ENCODE peak calls at places on chromosomes 5 and 9, in seven cellular contexts. One of them, this sample, is unnamed.

GRCh38 chr5:82365026-82365425 is 86.9 kb upstream of the RPS23 start:
- DNase-seq in Right ventricle myocardium inferior: no peak
- DNase-seq in stimulated activated CD8-positive, alpha-beta memory T cell treated with anti-CD3 and anti-CD28 coated beads, Interleukin-7, amount 100 ng/mL, for 1 hour: no peak
- DNase-seq in GOT3: no peak
- DNase-seq in HFFc6: no peak
- DNase-seq in T-helper 1 cell: no peak
- DNase-seq in activated T-cell treated with anti-CD3 and anti-CD28 coated beads for 1 hour: no peak
- DNase-seq in this sample: no peak

GRCh38 chr9:38243993-38244392 is 148.5 kb upstream of the ALDH1B1 start:
- DNase-seq in T-helper 1 cell: no peak
- DNase-seq in GOT3: no peak
- DNase-seq in activated T-cell treated with anti-CD3 and anti-CD28 coated beads for 1 hour: no peak
- DNase-seq in HFFc6: no peak
- DNase-seq in Right ventricle myocardium inferior: no peak
- DNase-seq in stimulated activated CD8-positive, alpha-beta memory T cell treated with anti-CD3 and anti-CD28 coated beads, Interleukin-7, amount 100 ng/mL, for 1 hour: no peak
- DNase-seq in this sample: no peak

GRCh38 chr5:31220968-31221367 is 27.5 kb downstream of the CDH6 start:
- DNase-seq in HFFc6: no peak
- DNase-seq in activated T-cell treated with anti-CD3 and anti-CD28 coated beads for 1 hour: no peak
- DNase-seq in GOT3: no peak
- DNase-seq in stimulated activated CD8-positive, alpha-beta memory T cell treated with anti-CD3 and anti-CD28 coated beads, Interleukin-7, amount 100 ng/mL, for 1 hour: no peak
- DNase-seq in Right ventricle myocardium inferior: no peak
- DNase-seq in T-helper 1 cell: no peak
- DNase-seq in this sample: no peak

GRCh38 chr9:98108540-98109031 is 10.4 kb downstream of the TRIM14 start:
- DNase-seq in GOT3: no peak
- DNase-seq in HFFc6: no peak
- DNase-seq in stimulated activated CD8-positive, alpha-beta memory T cell treated with anti-CD3 and anti-CD28 coated beads, Interleukin-7, amount 100 ng/mL, for 1 hour: no peak
- DNase-seq in activated T-cell treated with anti-CD3 and anti-CD28 coated beads for 1 hour: no peak
- DNase-seq in T-helper 1 cell: peak
- DNase-seq in Right ventricle myocardium inferior: no peak
- DNase-seq in this sample: no peak

GRCh38 chr5:134975078-134975715 is 7.5 kb downstream of the CATSPER3 start:
- DNase-seq in Right ventricle myocardium inferior: no peak
- DNase-seq in stimulated activated CD8-positive, alpha-beta memory T cell treated with anti-CD3 and anti-CD28 coated beads, Interleukin-7, amount 100 ng/mL, for 1 hour: no peak
- DNase-seq in T-helper 1 cell: no peak
- DNase-seq in HFFc6: no peak
- DNase-seq in activated T-cell treated with anti-CD3 and anti-CD28 coated beads for 1 hour: no peak
- DNase-seq in GOT3: no peak
- DNase-seq in this sample: no peak

GRCh38 chr9:90124961-90125360 is 517.7 kb downstream of the DIRAS2 start:
- DNase-seq in activated T-cell treated with anti-CD3 and anti-CD28 coated beads for 1 hour: no peak
- DNase-seq in Right ventricle myocardium inferior: no peak
- DNase-seq in T-helper 1 cell: no peak
- DNase-seq in HFFc6: no peak
- DNase-seq in stimulated activated CD8-positive, alpha-beta memory T cell treated with anti-CD3 and anti-CD28 coated beads, Interleukin-7, amount 100 ng/mL, for 1 hour: no peak
- DNase-seq in GOT3: no peak
- DNase-seq in this sample: no peak

GRCh38 chr9:133604214-133604613 is 5.0 kb downstream of the FAM163B start:
- DNase-seq in activated T-cell treated with anti-CD3 and anti-CD28 coated beads for 1 hour: peak
- DNase-seq in HFFc6: no peak
- DNase-seq in stimulated activated CD8-positive, alpha-beta memory T cell treated with anti-CD3 and anti-CD28 coated beads, Interleukin-7, amount 100 ng/mL, for 1 hour: peak
- DNase-seq in GOT3: no peak
- DNase-seq in T-helper 1 cell: no peak
- DNase-seq in Right ventricle myocardium inferior: peak
- DNase-seq in this sample: no peak

GRCh38 chr5:17279487-17279886 is 62.1 kb downstream of the BASP1 start:
- DNase-seq in GOT3: no peak
- DNase-seq in T-helper 1 cell: no peak
- DNase-seq in stimulated activated CD8-positive, alpha-beta memory T cell treated with anti-CD3 and anti-CD28 coated beads, Interleukin-7, amount 100 ng/mL, for 1 hour: no peak
- DNase-seq in activated T-cell treated with anti-CD3 and anti-CD28 coated beads for 1 hour: no peak
- DNase-seq in Right ventricle myocardium inferior: no peak
- DNase-seq in HFFc6: no peak
- DNase-seq in this sample: no peak

GRCh38 chr9:122186301-122186700 is 26.6 kb downstream of the MORN5 start:
- DNase-seq in stimulated activated CD8-positive, alpha-beta memory T cell treated with anti-CD3 and anti-CD28 coated beads, Interleukin-7, amount 100 ng/mL, for 1 hour: no peak
- DNase-seq in GOT3: no peak
- DNase-seq in Right ventricle myocardium inferior: no peak
- DNase-seq in T-helper 1 cell: no peak
- DNase-seq in HFFc6: no peak
- DNase-seq in activated T-cell treated with anti-CD3 and anti-CD28 coated beads for 1 hour: no peak
- DNase-seq in this sample: no peak

GRCh38 chr5:166845044-166845443 is 1446.4 kb upstream of the WWC1 start:
- DNase-seq in stimulated activated CD8-positive, alpha-beta memory T cell treated with anti-CD3 and anti-CD28 coated beads, Interleukin-7, amount 100 ng/mL, for 1 hour: no peak
- DNase-seq in T-helper 1 cell: no peak
- DNase-seq in GOT3: no peak
- DNase-seq in HFFc6: no peak
- DNase-seq in activated T-cell treated with anti-CD3 and anti-CD28 coated beads for 1 hour: no peak
- DNase-seq in Right ventricle myocardium inferior: no peak
- DNase-seq in this sample: no peak

GRCh38 chr5:82421119-82421518 is 143.0 kb upstream of the RPS23 start:
- DNase-seq in Right ventricle myocardium inferior: no peak
- DNase-seq in stimulated activated CD8-positive, alpha-beta memory T cell treated with anti-CD3 and anti-CD28 coated beads, Interleukin-7, amount 100 ng/mL, for 1 hour: no peak
- DNase-seq in activated T-cell treated with anti-CD3 and anti-CD28 coated beads for 1 hour: no peak
- DNase-seq in HFFc6: peak
- DNase-seq in T-helper 1 cell: no peak
- DNase-seq in GOT3: no peak
- DNase-seq in this sample: no peak

GRCh38 chr5:16644301-16644889 is 27.6 kb upstream of the RETREG1 start:
- DNase-seq in GOT3: no peak
- DNase-seq in stimulated activated CD8-positive, alpha-beta memory T cell treated with anti-CD3 and anti-CD28 coated beads, Interleukin-7, amount 100 ng/mL, for 1 hour: no peak
- DNase-seq in Right ventricle myocardium inferior: no peak
- DNase-seq in activated T-cell treated with anti-CD3 and anti-CD28 coated beads for 1 hour: no peak
- DNase-seq in HFFc6: no peak
- DNase-seq in T-helper 1 cell: no peak
- DNase-seq in this sample: no peak

GRCh38 chr9:68685213-68685612 is 19.8 kb upstream of the PIP5K1B start:
- DNase-seq in HFFc6: no peak
- DNase-seq in Right ventricle myocardium inferior: no peak
- DNase-seq in activated T-cell treated with anti-CD3 and anti-CD28 coated beads for 1 hour: no peak
- DNase-seq in stimulated activated CD8-positive, alpha-beta memory T cell treated with anti-CD3 and anti-CD28 coated beads, Interleukin-7, amount 100 ng/mL, for 1 hour: no peak
- DNase-seq in T-helper 1 cell: no peak
- DNase-seq in GOT3: no peak
- DNase-seq in this sample: no peak

GRCh38 chr5:25334288-25334790 is 689.6 kb upstream of the CDH10 start:
- DNase-seq in activated T-cell treated with anti-CD3 and anti-CD28 coated beads for 1 hour: no peak
- DNase-seq in GOT3: no peak
- DNase-seq in HFFc6: no peak
- DNase-seq in T-helper 1 cell: no peak
- DNase-seq in Right ventricle myocardium inferior: no peak
- DNase-seq in stimulated activated CD8-positive, alpha-beta memory T cell treated with anti-CD3 and anti-CD28 coated beads, Interleukin-7, amount 100 ng/mL, for 1 hour: no peak
- DNase-seq in this sample: no peak

GRCh38 chr5:115098041-115098702 is 71.5 kb downstream of the TRIM36 start:
- DNase-seq in Right ventricle myocardium inferior: no peak
- DNase-seq in GOT3: no peak
- DNase-seq in T-helper 1 cell: peak
- DNase-seq in stimulated activated CD8-positive, alpha-beta memory T cell treated with anti-CD3 and anti-CD28 coated beads, Interleukin-7, amount 100 ng/mL, for 1 hour: no peak
- DNase-seq in activated T-cell treated with anti-CD3 and anti-CD28 coated beads for 1 hour: no peak
- DNase-seq in HFFc6: peak
- DNase-seq in this sample: no peak

GRCh38 chr5:37896159-37896558 is 56.3 kb upstream of the GDNF start:
- DNase-seq in GOT3: no peak
- DNase-seq in Right ventricle myocardium inferior: no peak
- DNase-seq in HFFc6: no peak
- DNase-seq in T-helper 1 cell: no peak
- DNase-seq in activated T-cell treated with anti-CD3 and anti-CD28 coated beads for 1 hour: no peak
- DNase-seq in stimulated activated CD8-positive, alpha-beta memory T cell treated with anti-CD3 and anti-CD28 coated beads, Interleukin-7, amount 100 ng/mL, for 1 hour: no peak
- DNase-seq in this sample: no peak

GRCh38 chr5:134145779-134146581 is 30.8 kb downstream of the SKP1 start:
- DNase-seq in HFFc6: peak
- DNase-seq in activated T-cell treated with anti-CD3 and anti-CD28 coated beads for 1 hour: peak
- DNase-seq in Right ventricle myocardium inferior: no peak
- DNase-seq in stimulated activated CD8-positive, alpha-beta memory T cell treated with anti-CD3 and anti-CD28 coated beads, Interleukin-7, amount 100 ng/mL, for 1 hour: peak
- DNase-seq in T-helper 1 cell: peak
- DNase-seq in GOT3: no peak
- DNase-seq in this sample: peak

GRCh38 chr5:143495823-143496275 is 92.4 kb upstream of the NR3C1 start:
- DNase-seq in activated T-cell treated with anti-CD3 and anti-CD28 coated beads for 1 hour: no peak
- DNase-seq in T-helper 1 cell: no peak
- DNase-seq in GOT3: no peak
- DNase-seq in HFFc6: peak
- DNase-seq in Right ventricle myocardium inferior: no peak
- DNase-seq in stimulated activated CD8-positive, alpha-beta memory T cell treated with anti-CD3 and anti-CD28 coated beads, Interleukin-7, amount 100 ng/mL, for 1 hour: no peak
- DNase-seq in this sample: no peak

GRCh38 chr5:7991125-7991821 is 122.3 kb downstream of the MTRR start:
- DNase-seq in HFFc6: no peak
- DNase-seq in Right ventricle myocardium inferior: no peak
- DNase-seq in GOT3: no peak
- DNase-seq in T-helper 1 cell: no peak
- DNase-seq in activated T-cell treated with anti-CD3 and anti-CD28 coated beads for 1 hour: no peak
- DNase-seq in stimulated activated CD8-positive, alpha-beta memory T cell treated with anti-CD3 and anti-CD28 coated beads, Interleukin-7, amount 100 ng/mL, for 1 hour: no peak
- DNase-seq in this sample: no peak

GRCh38 chr5:58787982-58788381 is 205.1 kb downstream of the RAB3C start:
- DNase-seq in GOT3: no peak
- DNase-seq in activated T-cell treated with anti-CD3 and anti-CD28 coated beads for 1 hour: no peak
- DNase-seq in Right ventricle myocardium inferior: no peak
- DNase-seq in T-helper 1 cell: no peak
- DNase-seq in HFFc6: no peak
- DNase-seq in stimulated activated CD8-positive, alpha-beta memory T cell treated with anti-CD3 and anti-CD28 coated beads, Interleukin-7, amount 100 ng/mL, for 1 hour: no peak
- DNase-seq in this sample: no peak

GRCh38 chr9:95552814-95553546 is 36.2 kb upstream of the PTCH1 start:
- DNase-seq in activated T-cell treated with anti-CD3 and anti-CD28 coated beads for 1 hour: no peak
- DNase-seq in Right ventricle myocardium inferior: no peak
- DNase-seq in HFFc6: no peak
- DNase-seq in stimulated activated CD8-positive, alpha-beta memory T cell treated with anti-CD3 and anti-CD28 coated beads, Interleukin-7, amount 100 ng/mL, for 1 hour: no peak
- DNase-seq in GOT3: no peak
- DNase-seq in T-helper 1 cell: no peak
- DNase-seq in this sample: no peak

This sample was measured in islet precursor cell.